ENCODE peak calls at places on chromosomes 6 and 20, in six cellular contexts. T, E, L, O, Z and Q are unnamed samples.

GRCh38 chr6:5499644-5500306 is 238.5 kb downstream of the FARS2 start:
- DNase-seq in T (no peak), E (no peak), L (no peak), O (no peak), Z (no peak), Q (no peak)

GRCh38 chr20:34421766-34422466 is 58.8 kb downstream of the ITCH start:
- DNase-seq in T (no peak), E (no peak), L (no peak), O (no peak), Z (no peak), Q (no peak)

GRCh38 chr6:27752038-27752885 is 159.9 kb downstream of the OR2B2 start:
- DNase-seq in T (peak), E (peak), L (peak), O (peak), Z (peak), Q (peak)

GRCh38 chr20:2865630-2866029 is 7.7 kb upstream of the PTPRA start:
- DNase-seq in T (no peak), E (peak), L (peak), O (no peak), Z (no peak), Q (no peak)

GRCh38 chr20:10715035-10715434 is 41.2 kb upstream of the JAG1 start:
- DNase-seq in T (no peak), E (no peak), L (no peak), O (no peak), Z (no peak), Q (peak)

GRCh38 chr20:52082612-52083011 is 109.0 kb downstream of the ZFP64 start:
- DNase-seq in T (no peak), E (no peak), L (no peak), O (no peak), Z (no peak), Q (no peak)

GRCh38 chr6:152091851-152092341 is 284.4 kb downstream of the ESR1 start:
- DNase-seq in T (no peak), E (no peak), L (no peak), O (no peak), Z (no peak), Q (no peak)

GRCh38 chr6:11209369-11209768 is 23.1 kb downstream of the NEDD9 start:
- DNase-seq in T (no peak), E (no peak), L (no peak), O (no peak), Z (no peak), Q (no peak)

GRCh38 chr6:11738681-11739375 is 39.8 kb downstream of the ADTRP start:
- DNase-seq in T (no peak), E (no peak), L (no peak), O (no peak), Z (no peak), Q (no peak)